ENCODE peak calls at places on chromosomes 3 and 15, in five cellular contexts. One of them, this sample, is unnamed.

GRCh38 chr15:48463366-48463880 is 132.2 kb downstream of the DUT start:
- DNase-seq in tibial nerve: no peak
- DNase-seq in mammary epithelial cell: peak; percentile 43
- DNase-seq in adrenal gland: no peak
- DNase-seq in IMR-90: no peak
- DNase-seq in this sample: no peak

GRCh38 chr15:90618330-90619136 is 88.8 kb downstream of the CRTC3 start:
- DNase-seq in tibial nerve: no peak
- DNase-seq in mammary epithelial cell: no peak
- DNase-seq in adrenal gland: no peak
- DNase-seq in IMR-90: peak; percentile 17
- DNase-seq in this sample: no peak

GRCh38 chr3:187678869-187679268 is 8.7 kb upstream of the SST start:
- DNase-seq in tibial nerve: peak; percentile 64
- DNase-seq in mammary epithelial cell: peak; percentile 23
- DNase-seq in adrenal gland: peak; percentile 28
- DNase-seq in IMR-90: peak; percentile 67
- DNase-seq in this sample: peak; percentile 83

GRCh38 chr15:33729648-33730047 is 238.6 kb upstream of the CHRM5 start:
- DNase-seq in tibial nerve: no peak
- DNase-seq in mammary epithelial cell: peak; percentile 30
- DNase-seq in adrenal gland: no peak
- DNase-seq in IMR-90: peak; percentile 5
- DNase-seq in this sample: peak; percentile 25

GRCh38 chr3:134652409-134652831 is 1.6 kb upstream of the KY start:
- DNase-seq in tibial nerve: no peak
- DNase-seq in mammary epithelial cell: no peak
- DNase-seq in adrenal gland: no peak
- DNase-seq in IMR-90: peak; percentile 29
- DNase-seq in this sample: no peak

GRCh38 chr3:185912512-185912911 is 25.3 kb downstream of the TRA2B start:
- DNase-seq in tibial nerve: no peak
- DNase-seq in mammary epithelial cell: no peak
- DNase-seq in adrenal gland: no peak
- DNase-seq in IMR-90: no peak
- DNase-seq in this sample: no peak

GRCh38 chr3:27532931-27533607 is 48.9 kb upstream of the SLC4A7 start:
- DNase-seq in tibial nerve: no peak
- DNase-seq in mammary epithelial cell: peak; percentile 79
- DNase-seq in adrenal gland: no peak
- DNase-seq in IMR-90: peak; percentile 45
- DNase-seq in this sample: no peak

GRCh38 chr3:159859424-159859823 is 129.2 kb upstream of the IL12A start:
- DNase-seq in tibial nerve: no peak
- DNase-seq in mammary epithelial cell: no peak
- DNase-seq in adrenal gland: no peak
- DNase-seq in IMR-90: no peak
- DNase-seq in this sample: no peak

GRCh38 chr15:43225201-43225949 is 4.6 kb upstream of the EPB42 start:
- DNase-seq in tibial nerve: peak; percentile 57
- DNase-seq in mammary epithelial cell: peak; percentile 58
- DNase-seq in adrenal gland: peak; percentile 37
- DNase-seq in IMR-90: peak; percentile 63
- DNase-seq in this sample: peak; percentile 67

GRCh38 chr15:82709421-82710207 is at the start of gene AP3B2:
- DNase-seq in tibial nerve: peak; percentile 7
- DNase-seq in mammary epithelial cell: peak; percentile 69
- DNase-seq in adrenal gland: peak; percentile 61
- DNase-seq in IMR-90: peak; percentile 49
- DNase-seq in this sample: peak; percentile 87

GRCh38 chr15:66224946-66225345 is 28.6 kb downstream of the MEGF11 start:
- DNase-seq in tibial nerve: no peak
- DNase-seq in mammary epithelial cell: no peak
- DNase-seq in adrenal gland: no peak
- DNase-seq in IMR-90: no peak
- DNase-seq in this sample: no peak

GRCh38 chr3:30256474-30256873 is 349.9 kb upstream of the TGFBR2 start:
- DNase-seq in tibial nerve: no peak
- DNase-seq in mammary epithelial cell: no peak
- DNase-seq in adrenal gland: no peak
- DNase-seq in IMR-90: peak; percentile 44
- DNase-seq in this sample: peak; percentile 27

GRCh38 chr3:71247948-71248315 is 335.6 kb downstream of the FOXP1 start:
- DNase-seq in tibial nerve: no peak
- DNase-seq in mammary epithelial cell: no peak
- DNase-seq in adrenal gland: no peak
- DNase-seq in IMR-90: no peak
- DNase-seq in this sample: no peak
- H3K4me1 ChIP-seq in tibial nerve: no peaks in the 10 kb centered on the region
- H3K4me1 ChIP-seq in mammary epithelial cell: no peaks in the 10 kb centered on the region
- H3K4me1 ChIP-seq in adrenal gland: peaks cover 10% of the 10 kb centered on the region
- H3K4me1 ChIP-seq in IMR-90: peaks cover 26% of the 10 kb centered on the region
- H3K4me1 ChIP-seq in this sample: peaks cover 40% of the 10 kb centered on the region

GRCh38 chr3:73624363-73625123 is at the start of gene PDZRN3:
- DNase-seq in tibial nerve: peak; percentile 54
- DNase-seq in mammary epithelial cell: peak; percentile 51
- DNase-seq in adrenal gland: peak; percentile 69
- DNase-seq in IMR-90: peak; percentile 82
- DNase-seq in this sample: peak; percentile 90
- H3K4me1 ChIP-seq in tibial nerve: no peaks in the 10 kb centered on the region
- H3K4me1 ChIP-seq in mammary epithelial cell: peaks cover 23% of the 10 kb centered on the region
- H3K4me1 ChIP-seq in adrenal gland: peaks cover 9% of the 10 kb centered on the region
- H3K4me1 ChIP-seq in IMR-90: peaks cover 8% of the 10 kb centered on the region
- H3K4me1 ChIP-seq in this sample: peaks cover 36% of the 10 kb centered on the region

GRCh38 chr3:123392368-123392767 is 56.5 kb downstream of the ADCY5 start:
- DNase-seq in tibial nerve: no peak
- DNase-seq in mammary epithelial cell: no peak
- DNase-seq in adrenal gland: no peak
- DNase-seq in IMR-90: no peak
- DNase-seq in this sample: no peak
- H3K4me1 ChIP-seq in tibial nerve: no peaks in the 10 kb centered on the region
- H3K4me1 ChIP-seq in mammary epithelial cell: peaks cover 6% of the 10 kb centered on the region
- H3K4me1 ChIP-seq in adrenal gland: peaks cover 17% of the 10 kb centered on the region
- H3K4me1 ChIP-seq in IMR-90: no peaks in the 10 kb centered on the region
- H3K4me1 ChIP-seq in this sample: peaks cover 77% of the 10 kb centered on the region

GRCh38 chr3:16264708-16265454 is at the start of the genes DPH3 and OXNAD1:
- DNase-seq in tibial nerve: peak; percentile 100
- DNase-seq in mammary epithelial cell: peak; percentile 99
- DNase-seq in adrenal gland: peak; percentile 100
- DNase-seq in IMR-90: peak; percentile 100
- DNase-seq in this sample: peak; percentile 100

GRCh38 chr3:16262195-16262594 is 2.5 kb downstream of the DPH3 start:
- DNase-seq in tibial nerve: no peak
- DNase-seq in mammary epithelial cell: no peak
- DNase-seq in adrenal gland: no peak
- DNase-seq in IMR-90: no peak
- DNase-seq in this sample: no peak

GRCh38 chr3:16264174-16264707 is 502 bp downstream of the DPH3 start:
- DNase-seq in tibial nerve: no peak
- DNase-seq in mammary epithelial cell: no peak
- DNase-seq in adrenal gland: no peak
- DNase-seq in IMR-90: no peak
- DNase-seq in this sample: peak; percentile 14

GRCh38 chr3:16266714-16267113 is 1.7 kb downstream of the OXNAD1 start:
- DNase-seq in tibial nerve: no peak
- DNase-seq in mammary epithelial cell: no peak
- DNase-seq in adrenal gland: no peak
- DNase-seq in IMR-90: no peak
- DNase-seq in this sample: no peak

DNA sequence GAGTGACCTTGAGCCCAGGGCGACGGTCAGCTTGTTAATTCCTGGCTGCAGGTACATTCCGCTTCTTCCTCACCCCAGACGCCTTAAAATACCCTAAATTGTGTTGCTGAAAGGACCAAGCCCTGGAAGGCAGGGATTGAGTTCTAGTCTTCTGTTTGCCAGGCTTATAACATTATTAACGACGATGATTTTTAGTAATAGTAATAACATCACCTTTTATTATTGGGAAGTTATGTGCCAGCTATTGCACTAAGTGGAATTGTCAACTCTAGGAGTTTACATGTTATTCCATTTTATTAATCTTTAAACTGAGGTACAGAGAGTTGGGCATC is 409 bp downstream of the OXNAD1 start:
- DNase-seq in tibial nerve: no peak
- DNase-seq in mammary epithelial cell: no peak
- DNase-seq in adrenal gland: no peak
- DNase-seq in IMR-90: no peak
- DNase-seq in this sample: no peak
- H3K4me1 ChIP-seq in tibial nerve: peaks cover 6% of the 10 kb centered on the region
- H3K4me1 ChIP-seq in mammary epithelial cell: peaks cover 24% of the 10 kb centered on the region
- H3K4me1 ChIP-seq in adrenal gland: peaks cover 12% of the 10 kb centered on the region
- H3K4me1 ChIP-seq in IMR-90: no peaks in the 10 kb centered on the region
- H3K4me1 ChIP-seq in this sample: peaks cover 20% of the 10 kb centered on the region

GRCh38 chr15:74414603-74415338 is 19.0 kb downstream of the SEMA7A start:
- DNase-seq in tibial nerve: no peak
- DNase-seq in mammary epithelial cell: no peak
- DNase-seq in adrenal gland: no peak
- DNase-seq in IMR-90: no peak
- DNase-seq in this sample: no peak
- H3K4me1 ChIP-seq in tibial nerve: no peaks in the 10 kb centered on the region
- H3K4me1 ChIP-seq in mammary epithelial cell: peaks cover 44% of the 10 kb centered on the region
- H3K4me1 ChIP-seq in adrenal gland: peaks cover 12% of the 10 kb centered on the region
- H3K4me1 ChIP-seq in IMR-90: peaks cover 8% of the 10 kb centered on the region
- H3K4me1 ChIP-seq in this sample: peaks cover 3% of the 10 kb centered on the region

GRCh38 chr3:104519968-104520655 is 846.6 kb upstream of the ALCAM start:
- DNase-seq in tibial nerve: no peak
- DNase-seq in mammary epithelial cell: no peak
- DNase-seq in adrenal gland: no peak
- DNase-seq in IMR-90: no peak
- DNase-seq in this sample: no peak
- H3K4me1 ChIP-seq in tibial nerve: no peaks in the 10 kb centered on the region
- H3K4me1 ChIP-seq in mammary epithelial cell: no peaks in the 10 kb centered on the region
- H3K4me1 ChIP-seq in adrenal gland: no peaks in the 10 kb centered on the region
- H3K4me1 ChIP-seq in IMR-90: no peaks in the 10 kb centered on the region
- H3K4me1 ChIP-seq in this sample: peaks cover 13% of the 10 kb centered on the region